ENCODE peak calls at places on chromosomes 11 and 22, in seven cellular contexts. R is islet precursor cell, L is T1000, U is heart left ventricle, X is stromal cell of bone marrow, V is bronchial epithelial cell, C is KBM-7. N is an unnamed sample.

GRCh38 chr11:7671347-7671746 is 2.0 kb downstream of the CYB5R2 start:
- DNase-seq in C (no peak), R (no peak), V (peak), U (no peak), L (no peak), X (no peak), N (no peak)

GRCh38 chr11:27100534-27100933 is 59.9 kb downstream of the BBOX1 start:
- DNase-seq in U (no peak), V (peak), C (no peak), X (peak), L (no peak), R (no peak), N (no peak)

GRCh38 chr22:25404923-25405853 is 159.3 kb upstream of the GRK3 start:
- DNase-seq in R (no peak), X (peak), C (peak), L (peak), U (peak), V (peak), N (peak)

GRCh38 chr11:44607324-44607962 is 42.0 kb downstream of the CD82 start:
- DNase-seq in V (peak), U (no peak), C (no peak), R (no peak), X (peak), L (no peak), N (no peak)

GRCh38 chr22:44314425-44315067 is 1.8 kb upstream of the SHISAL1 start:
- DNase-seq in R (no peak), X (no peak), L (no peak), U (no peak), V (no peak), C (no peak), N (no peak)

GRCh38 chr11:134668796-134669195 is 256.8 kb upstream of the B3GAT1 start:
- DNase-seq in R (no peak), U (no peak), C (no peak), L (no peak), V (no peak), X (no peak), N (no peak)

GRCh38 chr11:6297831-6298230 is 22.5 kb downstream of the CAVIN3 start:
- DNase-seq in R (no peak), C (peak), V (peak), U (no peak), L (no peak), X (no peak), N (no peak)

GRCh38 chr11:21385669-21386068 is 716.3 kb downstream of the NELL1 start:
- DNase-seq in U (no peak), R (no peak), C (no peak), V (no peak), L (no peak), X (no peak), N (no peak)

GRCh38 chr22:46058591-46059519 is 81.9 kb upstream of the WNT7B start:
- DNase-seq in U (peak), C (no peak), L (no peak), R (peak), V (no peak), X (no peak), N (peak)

GRCh38 chr11:15707971-15708370 is 593.2 kb downstream of the INSC start:
- DNase-seq in C (no peak), V (peak), R (no peak), L (peak), X (no peak), U (peak), N (peak)

GRCh38 chr11:62399172-62399867 is 19.5 kb upstream of the SCGB1A1 start:
- DNase-seq in U (no peak), R (no peak), L (no peak), C (no peak), X (no peak), V (no peak), N (no peak)

GRCh38 chr11:2260491-2261364 is 9.7 kb downstream of the ASCL2 start:
- DNase-seq in V (no peak), R (peak), C (no peak), L (no peak), X (no peak), U (no peak), N (no peak)

GRCh38 chr11:106127604-106128003 is 50.1 kb downstream of the AASDHPPT start:
- DNase-seq in L (no peak), X (no peak), R (no peak), C (no peak), V (no peak), U (no peak), N (no peak)

GRCh38 chr22:47122441-47123000 is 360.1 kb downstream of the TBC1D22A start:
- DNase-seq in L (no peak), C (no peak), R (no peak), V (no peak), U (no peak), X (no peak), N (no peak)

GRCh38 chr11:70048279-70049024 is 29.7 kb upstream of the ANO1 start:
- DNase-seq in R (peak), U (no peak), L (no peak), V (peak), C (no peak), X (no peak), N (no peak)

GRCh38 chr11:74696932-74697687 is 34.1 kb downstream of the CHRDL2 start:
- DNase-seq in U (peak), V (peak), X (peak), L (no peak), R (peak), C (no peak), N (no peak)

GRCh38 chr11:98566978-98567377 is 453.8 kb upstream of the CNTN5 start:
- DNase-seq in V (no peak), X (no peak), U (no peak), R (peak), C (no peak), L (no peak), N (no peak)

GRCh38 chr11:17722000-17722643 is 2.8 kb downstream of the MYOD1 start:
- DNase-seq in C (no peak), R (peak), L (no peak), X (no peak), V (peak), U (no peak), N (no peak)

GRCh38 chr11:45092901-45093760 is 53.3 kb upstream of the PRDM11 start:
- DNase-seq in U (no peak), C (peak), V (peak), L (no peak), X (no peak), R (peak), N (no peak)

GRCh38 chr11:8219257-8220021 is 44.2 kb downstream of the LMO1 start:
- DNase-seq in R (peak), C (peak), V (peak), X (peak), L (no peak), U (no peak), N (no peak)

GRCh38 chr11:62540804-62541671 is 5.6 kb downstream of the AHNAK start:
- DNase-seq in V (peak), U (peak), L (no peak), C (no peak), X (no peak), R (no peak), N (no peak)

GRCh38 chr11:120516461-120517389 is 5.2 kb downstream of the GRIK4 start:
- DNase-seq in X (no peak), R (peak), L (no peak), C (no peak), V (no peak), U (no peak), N (no peak)

GRCh38 chr11:131932584-131933360 is 562.4 kb downstream of the NTM start:
- DNase-seq in C (no peak), V (no peak), L (no peak), X (no peak), U (no peak), R (no peak), N (peak)

GRCh38 chr11:116256155-116256554 is 516.6 kb downstream of the BUD13 start:
- DNase-seq in V (no peak), C (no peak), L (no peak), R (no peak), U (no peak), X (no peak), N (no peak)

GRCh38 chr11:60912851-60913550 is 957 bp upstream of the TMEM109 start:
- DNase-seq in R (no peak), V (no peak), C (no peak), U (no peak), L (no peak), X (no peak), N (no peak)

GRCh38 chr22:33921576-33922181 is 1.4 kb upstream of the LARGE1 start:
- DNase-seq in R (peak), V (peak), U (peak), C (peak), L (peak), X (no peak), N (peak)

GRCh38 chr11:126115820-126116319 is 53.2 kb upstream of the CDON start:
- DNase-seq in C (no peak), X (peak), R (peak), L (no peak), U (peak), V (peak), N (peak)

GRCh38 chr22:25202290-25202921 is 2.7 kb downstream of the CRYBB3 start:
- DNase-seq in X (peak), L (peak), V (peak), U (peak), C (peak), R (peak), N (peak)

GRCh38 chr22:43895986-43896645 is 4.3 kb upstream of the PNPLA5 start:
- DNase-seq in X (no peak), R (no peak), U (no peak), L (no peak), C (no peak), V (no peak), N (no peak)

GRCh38 chr11:119178166-119178680 is 7.1 kb upstream of the NHERF4 start:
- DNase-seq in R (no peak), X (no peak), L (no peak), U (no peak), V (no peak), C (no peak), N (no peak)

GRCh38 chr22:38415561-38416321 is 39.3 kb downstream of the KCNJ4 start:
- DNase-seq in L (no peak), X (no peak), V (no peak), U (peak), R (peak), C (peak), N (no peak)

GRCh38 chr22:27151407-27151806 is 494.0 kb downstream of the MIAT start:
- DNase-seq in V (no peak), R (no peak), C (no peak), L (no peak), X (no peak), U (no peak), N (no peak)

GRCh38 chr11:103730151-103730940 is 306.1 kb upstream of the DDI1 start:
- DNase-seq in R (no peak), U (no peak), X (no peak), L (no peak), C (no peak), V (peak), N (no peak)

N was measured in globus pallidus.